ENCODE peak calls at places on chromosome 7, in ten cellular contexts. T, H, R, Y, W, F, G, I, L and A are unnamed samples.

GRCh38 chr7:77667459-77668090 is 28.7 kb upstream of the RSBN1L start:
- DNase-seq in L (no peak), H (no peak), R (no peak), T (no peak), I (no peak), F (peak; percentile 82), G (no peak), W (no peak), Y (peak; percentile 35), A (no peak)

GRCh38 chr7:127862540-127862939 is 168.7 kb downstream of the LRRC4 start:
- DNase-seq in I (no peak), T (no peak), F (no peak), R (no peak), H (no peak), G (no peak), W (no peak), Y (no peak), L (no peak), A (no peak)

GRCh38 chr7:157596471-157596870 is 259.7 kb downstream of the DNAJB6 start:
- DNase-seq in T (no peak), R (no peak), G (no peak), L (no peak), I (peak; percentile 26), W (no peak), Y (no peak), H (no peak), F (no peak), A (no peak)

GRCh38 chr7:153473189-153473588 is 579.0 kb upstream of the DPP6 start:
- DNase-seq in H (no peak), W (no peak), R (no peak), L (no peak), F (no peak), I (no peak), T (no peak), Y (no peak), G (no peak), A (no peak)

GRCh38 chr7:45902820-45903219 is 14.5 kb downstream of the IGFBP1 start:
- DNase-seq in W (no peak), T (no peak), I (no peak), R (no peak), L (no peak), H (no peak), F (no peak), G (no peak), Y (no peak), A (no peak)

GRCh38 chr7:7209412-7210050 is 27.2 kb downstream of the C1GALT1 start:
- DNase-seq in F (no peak), Y (no peak), R (no peak), T (no peak), W (no peak), H (no peak), G (no peak), L (no peak), I (no peak), A (no peak)

GRCh38 chr7:22154130-22154529 is 202.8 kb downstream of the RAPGEF5 start:
- DNase-seq in R (no peak), I (no peak), H (no peak), G (peak; percentile 15), W (no peak), F (no peak), T (no peak), Y (no peak), L (no peak), A (no peak)

GRCh38 chr7:29806131-29806792 is at the start of gene WIPF3:
- DNase-seq in W (peak; percentile 7), F (no peak), Y (peak; percentile 52), H (no peak), L (no peak), R (no peak), T (peak; percentile 40), G (no peak), I (peak; percentile 77), A (no peak)

GRCh38 chr7:158620418-158620817 is 32.8 kb upstream of the PTPRN2 start:
- DNase-seq in I (no peak), G (no peak), F (no peak), Y (no peak), H (no peak), W (no peak), R (no peak), L (no peak), T (no peak), A (no peak)

GRCh38 chr7:74092321-74092963 is 8.8 kb downstream of the LIMK1 start:
- DNase-seq in R (no peak), F (no peak), W (no peak), I (peak; percentile 86), T (no peak), H (no peak), Y (peak; percentile 25), L (no peak), G (no peak), A (no peak)

GRCh38 chr7:45215611-45216062 is 58.0 kb downstream of the RAMP3 start:
- DNase-seq in G (no peak), H (no peak), L (no peak), W (no peak), Y (no peak), I (no peak), R (no peak), T (no peak), F (no peak), A (no peak)

GRCh38 chr7:65840446-65840845 is 32.4 kb upstream of the VKORC1L1 start:
- DNase-seq in G (peak; percentile 32), F (no peak), I (no peak), Y (no peak), T (no peak), R (no peak), W (peak; percentile 43), H (no peak), L (no peak), A (no peak)

GRCh38 chr7:156791241-156791640 is 101.7 kb downstream of the LMBR1 start:
- DNase-seq in G (no peak), F (no peak), L (no peak), H (no peak), R (no peak), I (no peak), T (no peak), Y (no peak), W (no peak), A (no peak)

GRCh38 chr7:34087892-34088891 is 182.9 kb downstream of the BMPER start:
- DNase-seq in W (peak; percentile 45), L (peak; percentile 45), T (peak; percentile 25), H (no peak), G (peak; percentile 43), F (no peak), Y (peak; percentile 37), R (no peak), I (no peak), A (no peak)

GRCh38 chr7:157905740-157906461 is 569.1 kb downstream of the DNAJB6 start:
- DNase-seq in T (no peak), H (no peak), L (no peak), F (no peak), I (peak; percentile 22), W (peak; percentile 12), G (no peak), R (no peak), Y (no peak), A (no peak)

GRCh38 chr7:79822620-79823240 is 311.9 kb upstream of the GNAI1 start:
- DNase-seq in T (no peak), F (no peak), L (no peak), R (no peak), W (no peak), Y (no peak), G (no peak), I (no peak), H (no peak), A (no peak)

GRCh38 chr7:2299131-2299829 is 15.0 kb downstream of the SNX8 start:
- DNase-seq in Y (no peak), F (no peak), W (no peak), G (no peak), I (peak; percentile 56), T (peak; percentile 16), H (no peak), R (peak; percentile 9), L (no peak), A (no peak)

GRCh38 chr7:25989140-25989705 is 162.8 kb upstream of the NFE2L3 start:
- DNase-seq in T (peak; percentile 32), L (no peak), W (no peak), R (no peak), F (peak; percentile 57), G (no peak), I (no peak), H (no peak), Y (peak; percentile 21), A (no peak)

GRCh38 chr7:45185864-45186250 is 28.3 kb downstream of the RAMP3 start:
- DNase-seq in F (no peak), I (peak; percentile 7), L (no peak), H (no peak), G (no peak), Y (no peak), T (no peak), R (no peak), W (no peak), A (no peak)

GRCh38 chr7:97006951-97007861 is 1.9 kb downstream of the DLX6 start:
- DNase-seq in G (no peak), I (peak; percentile 52), L (no peak), R (no peak), F (no peak), H (no peak), Y (no peak), T (no peak), W (no peak), A (no peak)

GRCh38 chr7:121026159-121026558 is 37.6 kb downstream of the CPED1 start:
- DNase-seq in R (no peak), L (no peak), H (no peak), I (no peak), Y (no peak), F (no peak), G (no peak), T (no peak), W (no peak), A (no peak)
- H3K4me3 ChIP-seq in R (no peak overlapping the region), L (no peak overlapping the region), H (no peak overlapping the region), I (no peak overlapping the region), Y (no peak overlapping the region), F (no peak overlapping the region), G (no peak overlapping the region), T (no peak overlapping the region), W (no peak overlapping the region), A (no peak overlapping the region)

GRCh38 chr7:435518-436366 is 83.9 kb downstream of the PDGFA start:
- DNase-seq in L (peak; percentile 83), T (no peak), H (no peak), W (no peak), G (no peak), Y (peak; percentile 81), F (peak; percentile 59), I (no peak), R (no peak), A (no peak)
- H3K4me3 ChIP-seq in L (peak overlapping the region; percentile 32), T (no peak overlapping the region), H (no peak overlapping the region), W (peak overlapping the region; percentile 18), G (no peak overlapping the region), Y (no peak overlapping the region), F (no peak overlapping the region), I (no peak overlapping the region), R (peak overlapping the region; percentile 14), A (no peak overlapping the region)

GRCh38 chr7:32427769-32428291 is 62.4 kb downstream of the LSM5 start:
- DNase-seq in L (peak; percentile 68), G (peak; percentile 81), R (no peak), Y (peak; percentile 19), I (peak; percentile 83), F (peak; percentile 52), H (peak; percentile 26), W (peak; percentile 21), T (peak; percentile 77), A (peak; percentile 67)
- H3K4me3 ChIP-seq in L (no peak overlapping the region), G (no peak overlapping the region), R (no peak overlapping the region), Y (no peak overlapping the region), I (no peak overlapping the region), F (no peak overlapping the region), H (no peak overlapping the region), W (no peak overlapping the region), T (no peak overlapping the region), A (peak overlapping the region; percentile 50)

GRCh38 chr7:27193335-27194001 is 6.4 kb downstream of the HOXA13 start:
- DNase-seq in G (no peak), W (no peak), L (no peak), F (no peak), H (no peak), R (no peak), I (peak; percentile 44), T (no peak), Y (no peak), A (no peak)
- H3K4me3 ChIP-seq in G (no peak overlapping the region), W (no peak overlapping the region), L (no peak overlapping the region), F (no peak overlapping the region), H (no peak overlapping the region), R (peak overlapping the region; percentile 53), I (peak overlapping the region; percentile 32), T (no peak overlapping the region), Y (peak overlapping the region; percentile 59), A (no peak overlapping the region)